ENCODE peak calls at places on chromosomes 13 and 19, in nine cellular contexts. One of them, this sample, is unnamed.

GRCh38 chr13:65336916-65337315 is 1893.2 kb downstream of the PCDH9 start:
- DNase-seq in RPMI7951: no peak
- DNase-seq in mucosa of descending colon: no peak
- DNase-seq in stimulated activated CD4-positive, alpha-beta T cell treated with anti-CD3 and anti-CD28 coated beads, Interleukin-4, amount 100 ng/mL, for 1 hour: no peak
- DNase-seq in ELF-1: no peak
- DNase-seq in pulmonary artery endothelial cell: no peak
- DNase-seq in cardiac fibroblast: no peak
- DNase-seq in body of pancreas: no peak
- DNase-seq in NCI-H748 treated with DMSO at 0.1 percent for 48 hours: peak
- DNase-seq in this sample: no peak

GRCh38 chr19:12995596-12996541 is 594 bp downstream of the NFIX start:
- DNase-seq in RPMI7951: peak
- DNase-seq in mucosa of descending colon: no peak
- DNase-seq in stimulated activated CD4-positive, alpha-beta T cell treated with anti-CD3 and anti-CD28 coated beads, Interleukin-4, amount 100 ng/mL, for 1 hour: peak
- DNase-seq in ELF-1: no peak
- DNase-seq in pulmonary artery endothelial cell: no peak
- DNase-seq in cardiac fibroblast: peak
- DNase-seq in body of pancreas: no peak
- DNase-seq in NCI-H748 treated with DMSO at 0.1 percent for 48 hours: no peak
- DNase-seq in this sample: no peak

GRCh38 chr19:50705422-50706019 is 14.1 kb downstream of the SHANK1 start:
- DNase-seq in RPMI7951: peak
- DNase-seq in mucosa of descending colon: no peak
- DNase-seq in stimulated activated CD4-positive, alpha-beta T cell treated with anti-CD3 and anti-CD28 coated beads, Interleukin-4, amount 100 ng/mL, for 1 hour: no peak
- DNase-seq in ELF-1: peak
- DNase-seq in pulmonary artery endothelial cell: peak
- DNase-seq in cardiac fibroblast: peak
- DNase-seq in body of pancreas: no peak
- DNase-seq in NCI-H748 treated with DMSO at 0.1 percent for 48 hours: peak
- DNase-seq in this sample: peak

GRCh38 chr19:47497821-47498520 is 14.0 kb upstream of the KPTN start:
- DNase-seq in RPMI7951: peak
- DNase-seq in mucosa of descending colon: peak
- DNase-seq in stimulated activated CD4-positive, alpha-beta T cell treated with anti-CD3 and anti-CD28 coated beads, Interleukin-4, amount 100 ng/mL, for 1 hour: no peak
- DNase-seq in ELF-1: no peak
- DNase-seq in pulmonary artery endothelial cell: no peak
- DNase-seq in cardiac fibroblast: no peak
- DNase-seq in body of pancreas: no peak
- DNase-seq in NCI-H748 treated with DMSO at 0.1 percent for 48 hours: no peak
- DNase-seq in this sample: no peak

GRCh38 chr13:99859178-99860177 is 112.1 kb downstream of the ZIC5 start:
- DNase-seq in RPMI7951: no peak
- DNase-seq in mucosa of descending colon: no peak
- DNase-seq in stimulated activated CD4-positive, alpha-beta T cell treated with anti-CD3 and anti-CD28 coated beads, Interleukin-4, amount 100 ng/mL, for 1 hour: peak
- DNase-seq in ELF-1: no peak
- DNase-seq in pulmonary artery endothelial cell: no peak
- DNase-seq in cardiac fibroblast: no peak
- DNase-seq in body of pancreas: no peak
- DNase-seq in NCI-H748 treated with DMSO at 0.1 percent for 48 hours: peak
- DNase-seq in this sample: peak

GRCh38 chr13:97116754-97117153 is 105.4 kb upstream of the MBNL2 start:
- DNase-seq in RPMI7951: peak
- DNase-seq in mucosa of descending colon: no peak
- DNase-seq in stimulated activated CD4-positive, alpha-beta T cell treated with anti-CD3 and anti-CD28 coated beads, Interleukin-4, amount 100 ng/mL, for 1 hour: no peak
- DNase-seq in ELF-1: peak
- DNase-seq in pulmonary artery endothelial cell: peak
- DNase-seq in cardiac fibroblast: peak
- DNase-seq in body of pancreas: peak
- DNase-seq in NCI-H748 treated with DMSO at 0.1 percent for 48 hours: no peak
- DNase-seq in this sample: no peak

GRCh38 chr13:29763426-29764180 is 86.8 kb downstream of the UBL3 start:
- DNase-seq in RPMI7951: no peak
- DNase-seq in mucosa of descending colon: no peak
- DNase-seq in stimulated activated CD4-positive, alpha-beta T cell treated with anti-CD3 and anti-CD28 coated beads, Interleukin-4, amount 100 ng/mL, for 1 hour: no peak
- DNase-seq in ELF-1: no peak
- DNase-seq in pulmonary artery endothelial cell: no peak
- DNase-seq in cardiac fibroblast: no peak
- DNase-seq in body of pancreas: no peak
- DNase-seq in NCI-H748 treated with DMSO at 0.1 percent for 48 hours: peak
- DNase-seq in this sample: no peak

GRCh38 chr19:46907880-46908279 is 47.1 kb downstream of the ARHGAP35 start:
- DNase-seq in RPMI7951: no peak
- DNase-seq in mucosa of descending colon: no peak
- DNase-seq in stimulated activated CD4-positive, alpha-beta T cell treated with anti-CD3 and anti-CD28 coated beads, Interleukin-4, amount 100 ng/mL, for 1 hour: no peak
- DNase-seq in ELF-1: no peak
- DNase-seq in pulmonary artery endothelial cell: no peak
- DNase-seq in cardiac fibroblast: no peak
- DNase-seq in body of pancreas: peak
- DNase-seq in NCI-H748 treated with DMSO at 0.1 percent for 48 hours: no peak
- DNase-seq in this sample: no peak

GRCh38 chr19:4609878-4610511 is 29.3 kb upstream of the TNFAIP8L1 start:
- DNase-seq in RPMI7951: no peak
- DNase-seq in mucosa of descending colon: no peak
- DNase-seq in stimulated activated CD4-positive, alpha-beta T cell treated with anti-CD3 and anti-CD28 coated beads, Interleukin-4, amount 100 ng/mL, for 1 hour: no peak
- DNase-seq in ELF-1: no peak
- DNase-seq in pulmonary artery endothelial cell: no peak
- DNase-seq in cardiac fibroblast: no peak
- DNase-seq in body of pancreas: peak
- DNase-seq in NCI-H748 treated with DMSO at 0.1 percent for 48 hours: no peak
- DNase-seq in this sample: no peak

GRCh38 chr19:35903550-35904179 is 1.3 kb downstream of the HCST start:
- DNase-seq in RPMI7951: peak
- DNase-seq in mucosa of descending colon: peak
- DNase-seq in stimulated activated CD4-positive, alpha-beta T cell treated with anti-CD3 and anti-CD28 coated beads, Interleukin-4, amount 100 ng/mL, for 1 hour: peak
- DNase-seq in ELF-1: peak
- DNase-seq in pulmonary artery endothelial cell: no peak
- DNase-seq in cardiac fibroblast: peak
- DNase-seq in body of pancreas: peak
- DNase-seq in NCI-H748 treated with DMSO at 0.1 percent for 48 hours: no peak
- DNase-seq in this sample: peak

GRCh38 chr13:40171566-40171965 is 494.9 kb downstream of the FOXO1 start:
- DNase-seq in RPMI7951: no peak
- DNase-seq in mucosa of descending colon: no peak
- DNase-seq in stimulated activated CD4-positive, alpha-beta T cell treated with anti-CD3 and anti-CD28 coated beads, Interleukin-4, amount 100 ng/mL, for 1 hour: no peak
- DNase-seq in ELF-1: no peak
- DNase-seq in pulmonary artery endothelial cell: no peak
- DNase-seq in cardiac fibroblast: no peak
- DNase-seq in body of pancreas: no peak
- DNase-seq in NCI-H748 treated with DMSO at 0.1 percent for 48 hours: no peak
- DNase-seq in this sample: no peak

GRCh38 chr13:78604782-78605611 is 1.6 kb upstream of the POU4F1 start:
- DNase-seq in RPMI7951: no peak
- DNase-seq in mucosa of descending colon: no peak
- DNase-seq in stimulated activated CD4-positive, alpha-beta T cell treated with anti-CD3 and anti-CD28 coated beads, Interleukin-4, amount 100 ng/mL, for 1 hour: no peak
- DNase-seq in ELF-1: peak
- DNase-seq in pulmonary artery endothelial cell: no peak
- DNase-seq in cardiac fibroblast: no peak
- DNase-seq in body of pancreas: no peak
- DNase-seq in NCI-H748 treated with DMSO at 0.1 percent for 48 hours: peak
- DNase-seq in this sample: no peak

GRCh38 chr13:52711277-52711676 is 28.3 kb downstream of the CNMD start:
- DNase-seq in RPMI7951: no peak
- DNase-seq in mucosa of descending colon: no peak
- DNase-seq in stimulated activated CD4-positive, alpha-beta T cell treated with anti-CD3 and anti-CD28 coated beads, Interleukin-4, amount 100 ng/mL, for 1 hour: no peak
- DNase-seq in ELF-1: peak
- DNase-seq in pulmonary artery endothelial cell: no peak
- DNase-seq in cardiac fibroblast: no peak
- DNase-seq in body of pancreas: no peak
- DNase-seq in NCI-H748 treated with DMSO at 0.1 percent for 48 hours: no peak
- DNase-seq in this sample: no peak

GRCh38 chr13:94886191-94886590 is 173.8 kb upstream of the SOX21 start:
- DNase-seq in RPMI7951: no peak
- DNase-seq in mucosa of descending colon: no peak
- DNase-seq in stimulated activated CD4-positive, alpha-beta T cell treated with anti-CD3 and anti-CD28 coated beads, Interleukin-4, amount 100 ng/mL, for 1 hour: no peak
- DNase-seq in ELF-1: peak
- DNase-seq in pulmonary artery endothelial cell: no peak
- DNase-seq in cardiac fibroblast: no peak
- DNase-seq in body of pancreas: no peak
- DNase-seq in NCI-H748 treated with DMSO at 0.1 percent for 48 hours: no peak
- DNase-seq in this sample: no peak

GRCh38 chr13:50081106-50081898 is 66.1 kb downstream of the KCNRG start:
- DNase-seq in RPMI7951: peak
- DNase-seq in mucosa of descending colon: peak
- DNase-seq in stimulated activated CD4-positive, alpha-beta T cell treated with anti-CD3 and anti-CD28 coated beads, Interleukin-4, amount 100 ng/mL, for 1 hour: peak
- DNase-seq in ELF-1: peak
- DNase-seq in pulmonary artery endothelial cell: no peak
- DNase-seq in cardiac fibroblast: no peak
- DNase-seq in body of pancreas: peak
- DNase-seq in NCI-H748 treated with DMSO at 0.1 percent for 48 hours: no peak
- DNase-seq in this sample: peak

GRCh38 chr13:19618925-19619324 is 14.5 kb upstream of the MPHOSPH8 start:
- DNase-seq in RPMI7951: peak
- DNase-seq in mucosa of descending colon: no peak
- DNase-seq in stimulated activated CD4-positive, alpha-beta T cell treated with anti-CD3 and anti-CD28 coated beads, Interleukin-4, amount 100 ng/mL, for 1 hour: no peak
- DNase-seq in ELF-1: peak
- DNase-seq in pulmonary artery endothelial cell: no peak
- DNase-seq in cardiac fibroblast: peak
- DNase-seq in body of pancreas: peak
- DNase-seq in NCI-H748 treated with DMSO at 0.1 percent for 48 hours: no peak
- DNase-seq in this sample: no peak

GRCh38 chr13:106916329-106916728 is 348.4 kb upstream of the ARGLU1 start:
- DNase-seq in RPMI7951: no peak
- DNase-seq in mucosa of descending colon: no peak
- DNase-seq in stimulated activated CD4-positive, alpha-beta T cell treated with anti-CD3 and anti-CD28 coated beads, Interleukin-4, amount 100 ng/mL, for 1 hour: no peak
- DNase-seq in ELF-1: no peak
- DNase-seq in pulmonary artery endothelial cell: no peak
- DNase-seq in cardiac fibroblast: peak
- DNase-seq in body of pancreas: no peak
- DNase-seq in NCI-H748 treated with DMSO at 0.1 percent for 48 hours: no peak
- DNase-seq in this sample: no peak

GRCh38 chr13:112342841-112343361 is 33.3 kb upstream of the SPACA7 start:
- DNase-seq in RPMI7951: no peak
- DNase-seq in mucosa of descending colon: no peak
- DNase-seq in stimulated activated CD4-positive, alpha-beta T cell treated with anti-CD3 and anti-CD28 coated beads, Interleukin-4, amount 100 ng/mL, for 1 hour: no peak
- DNase-seq in ELF-1: no peak
- DNase-seq in pulmonary artery endothelial cell: no peak
- DNase-seq in cardiac fibroblast: no peak
- DNase-seq in body of pancreas: no peak
- DNase-seq in NCI-H748 treated with DMSO at 0.1 percent for 48 hours: no peak
- DNase-seq in this sample: no peak

GRCh38 chr19:947707-948533 is 22.1 kb downstream of the ARID3A start:
- DNase-seq in RPMI7951: no peak
- DNase-seq in mucosa of descending colon: peak
- DNase-seq in stimulated activated CD4-positive, alpha-beta T cell treated with anti-CD3 and anti-CD28 coated beads, Interleukin-4, amount 100 ng/mL, for 1 hour: no peak
- DNase-seq in ELF-1: no peak
- DNase-seq in pulmonary artery endothelial cell: no peak
- DNase-seq in cardiac fibroblast: no peak
- DNase-seq in body of pancreas: peak
- DNase-seq in NCI-H748 treated with DMSO at 0.1 percent for 48 hours: no peak
- DNase-seq in this sample: no peak

GRCh38 chr13:75372517-75372916 is 109.5 kb downstream of the TBC1D4 start:
- DNase-seq in RPMI7951: peak
- DNase-seq in mucosa of descending colon: no peak
- DNase-seq in stimulated activated CD4-positive, alpha-beta T cell treated with anti-CD3 and anti-CD28 coated beads, Interleukin-4, amount 100 ng/mL, for 1 hour: no peak
- DNase-seq in ELF-1: peak
- DNase-seq in pulmonary artery endothelial cell: no peak
- DNase-seq in cardiac fibroblast: peak
- DNase-seq in body of pancreas: peak
- DNase-seq in NCI-H748 treated with DMSO at 0.1 percent for 48 hours: peak
- DNase-seq in this sample: no peak

GRCh38 chr19:29966594-29967249 is 24.7 kb downstream of the URI1 start:
- DNase-seq in RPMI7951: peak
- DNase-seq in mucosa of descending colon: no peak
- DNase-seq in stimulated activated CD4-positive, alpha-beta T cell treated with anti-CD3 and anti-CD28 coated beads, Interleukin-4, amount 100 ng/mL, for 1 hour: no peak
- DNase-seq in ELF-1: no peak
- DNase-seq in pulmonary artery endothelial cell: no peak
- DNase-seq in cardiac fibroblast: peak
- DNase-seq in body of pancreas: no peak
- DNase-seq in NCI-H748 treated with DMSO at 0.1 percent for 48 hours: no peak
- DNase-seq in this sample: no peak

GRCh38 chr19:32363175-32363574 is 17.8 kb downstream of the ZNF507 start:
- DNase-seq in RPMI7951: no peak
- DNase-seq in mucosa of descending colon: no peak
- DNase-seq in stimulated activated CD4-positive, alpha-beta T cell treated with anti-CD3 and anti-CD28 coated beads, Interleukin-4, amount 100 ng/mL, for 1 hour: no peak
- DNase-seq in ELF-1: no peak
- DNase-seq in pulmonary artery endothelial cell: no peak
- DNase-seq in cardiac fibroblast: peak
- DNase-seq in body of pancreas: peak
- DNase-seq in NCI-H748 treated with DMSO at 0.1 percent for 48 hours: no peak
- DNase-seq in this sample: no peak

GRCh38 chr19:567296-567900 is 5.0 kb upstream of the BSG start:
- DNase-seq in RPMI7951: no peak
- DNase-seq in mucosa of descending colon: no peak
- DNase-seq in stimulated activated CD4-positive, alpha-beta T cell treated with anti-CD3 and anti-CD28 coated beads, Interleukin-4, amount 100 ng/mL, for 1 hour: no peak
- DNase-seq in ELF-1: no peak
- DNase-seq in pulmonary artery endothelial cell: no peak
- DNase-seq in cardiac fibroblast: no peak
- DNase-seq in body of pancreas: no peak
- DNase-seq in NCI-H748 treated with DMSO at 0.1 percent for 48 hours: no peak
- DNase-seq in this sample: no peak